ENCODE peak calls at places on chromosomes 13 and 19, in nine cellular contexts. P is dorsolateral prefrontal cortex, W is spleen, Q is mucosa of descending colon, O is right lobe of liver, Y is upper lobe of right lung, H is BJ, T is foreskin fibroblast, V is lung. R is an unnamed sample.

GRCh38 chr19:14544977-14545715 is 15.8 kb downstream of the TECR start:
- DNase-seq in P (peak), W (no peak), Q (no peak), O (peak), Y (peak), H (no peak), T (peak), V (peak), R (peak)

GRCh38 chr13:50006426-50007135 is 8.7 kb upstream of the KCNRG start:
- DNase-seq in P (no peak), W (no peak), Q (peak), O (no peak), Y (no peak), H (no peak), T (peak), V (no peak), R (peak)

GRCh38 chr19:29614046-29614445 is 8.0 kb downstream of the POP4 start:
- DNase-seq in P (no peak), W (peak), Q (no peak), O (no peak), Y (no peak), H (no peak), T (no peak), V (no peak), R (no peak)

GRCh38 chr19:47107201-47107952 is 6.2 kb downstream of the ZC3H4 start:
- DNase-seq in P (no peak), W (peak), Q (no peak), O (no peak), Y (no peak), H (no peak), T (peak), V (no peak), R (peak)

GRCh38 chr19:55750715-55751114 is 8.2 kb upstream of the RFPL4A start:
- DNase-seq in P (no peak), W (no peak), Q (no peak), O (no peak), Y (no peak), H (no peak), T (no peak), V (no peak), R (no peak)

GRCh38 chr13:20174656-20175405 is 14.0 kb upstream of the GJA3 start:
- DNase-seq in P (no peak), W (no peak), Q (peak), O (no peak), Y (peak), H (peak), T (peak), V (peak), R (peak)

GRCh38 chr13:97125810-97126738 is 96.1 kb upstream of the MBNL2 start:
- DNase-seq in P (no peak), W (no peak), Q (no peak), O (no peak), Y (no peak), H (no peak), T (peak), V (peak), R (peak)

GRCh38 chr19:51607077-51607476 is 23.1 kb downstream of the SIGLEC5 start:
- DNase-seq in P (no peak), W (peak), Q (no peak), O (no peak), Y (no peak), H (no peak), T (no peak), V (no peak), R (no peak)

GRCh38 chr13:51134763-51135365 is 23.8 kb upstream of the C13orf42 start:
- DNase-seq in P (no peak), W (no peak), Q (no peak), O (peak), Y (no peak), H (no peak), T (no peak), V (no peak), R (no peak)

GRCh38 chr13:97076898-97077297 is 82.6 kb upstream of the OXGR1 start:
- DNase-seq in P (no peak), W (no peak), Q (no peak), O (no peak), Y (no peak), H (no peak), T (peak), V (no peak), R (peak)

GRCh38 chr19:48507911-48508439 is 3.7 kb downstream of the LMTK3 start:
- DNase-seq in P (no peak), W (no peak), Q (no peak), O (no peak), Y (no peak), H (no peak), T (no peak), V (no peak), R (no peak)

GRCh38 chr19:12670159-12670928 is 3.7 kb downstream of the WDR83 start:
- DNase-seq in P (no peak), W (peak), Q (no peak), O (no peak), Y (no peak), H (no peak), T (no peak), V (no peak), R (no peak)

GRCh38 chr19:17385878-17386611 is 8.0 kb downstream of the CCDC194 start:
- DNase-seq in P (peak), W (peak), Q (peak), O (peak), Y (peak), H (no peak), T (peak), V (peak), R (peak)

GRCh38 chr13:29924482-29924884 is 74.1 kb upstream of the UBL3 start:
- DNase-seq in P (no peak), W (no peak), Q (peak), O (no peak), Y (no peak), H (no peak), T (peak), V (peak), R (peak)

GRCh38 chr13:75181906-75182305 is 300.1 kb downstream of the TBC1D4 start:
- DNase-seq in P (no peak), W (no peak), Q (no peak), O (no peak), Y (no peak), H (peak), T (peak), V (no peak), R (peak)

GRCh38 chr19:8065489-8066261 is 13.1 kb downstream of the CCL25 start:
- DNase-seq in P (no peak), W (no peak), Q (no peak), O (no peak), Y (no peak), H (no peak), T (no peak), V (no peak), R (no peak)

GRCh38 chr19:33394006-33394722 is 20.7 kb downstream of the CEBPG start:
- DNase-seq in P (peak), W (peak), Q (peak), O (peak), Y (peak), H (no peak), T (peak), V (peak), R (peak)

GRCh38 chr19:39362682-39363657 is 20.7 kb downstream of the SAMD4B start:
- DNase-seq in P (no peak), W (no peak), Q (no peak), O (no peak), Y (peak), H (peak), T (peak), V (no peak), R (peak)

GRCh38 chr13:99525967-99526366 is 24.7 kb downstream of the TM9SF2 start:
- DNase-seq in P (no peak), W (peak), Q (no peak), O (no peak), Y (no peak), H (no peak), T (no peak), V (no peak), R (peak)

GRCh38 chr19:47433121-47433520 is 13.8 kb upstream of the MEIS3 start:
- DNase-seq in P (no peak), W (no peak), Q (no peak), O (no peak), Y (no peak), H (no peak), T (no peak), V (no peak), R (no peak)

GRCh38 chr13:100542546-100543156 is 45.9 kb downstream of the GGACT start:
- DNase-seq in P (no peak), W (no peak), Q (no peak), O (no peak), Y (no peak), H (peak), T (peak), V (no peak), R (peak)

GRCh38 chr13:60303166-60303565 is 93.9 kb upstream of the TDRD3 start:
- DNase-seq in P (no peak), W (no peak), Q (no peak), O (no peak), Y (no peak), H (no peak), T (no peak), V (no peak), R (no peak)

GRCh38 chr13:34044660-34045080 is 226.7 kb downstream of the RFC3 start:
- DNase-seq in P (no peak), W (no peak), Q (no peak), O (no peak), Y (no peak), H (peak), T (peak), V (no peak), R (peak)

GRCh38 chr13:51298812-51299211 is 40.7 kb upstream of the SERPINE3 start:
- DNase-seq in P (no peak), W (no peak), Q (no peak), O (no peak), Y (no peak), H (no peak), T (no peak), V (no peak), R (peak)

GRCh38 chr13:95403349-95404140 is 102.3 kb upstream of the ABCC4 start:
- DNase-seq in P (no peak), W (no peak), Q (no peak), O (no peak), Y (no peak), H (no peak), T (peak), V (no peak), R (peak)

GRCh38 chr13:23681253-23681652 is 111.0 kb downstream of the TNFRSF19 start:
- DNase-seq in P (no peak), W (no peak), Q (no peak), O (no peak), Y (no peak), H (no peak), T (peak), V (no peak), R (peak)

GRCh38 chr19:49403404-49404187 is 15.5 kb downstream of the KASH5 start:
- DNase-seq in P (no peak), W (no peak), Q (no peak), O (no peak), Y (no peak), H (no peak), T (no peak), V (no peak), R (peak)

GRCh38 chr13:98368019-98368418 is 190.9 kb upstream of the RNF113B start:
- DNase-seq in P (no peak), W (no peak), Q (no peak), O (no peak), Y (no peak), H (peak), T (no peak), V (no peak), R (peak)

GRCh38 chr19:36079389-36079788 is 24.7 kb downstream of the WDR62 start:
- DNase-seq in P (no peak), W (no peak), Q (no peak), O (no peak), Y (no peak), H (no peak), T (no peak), V (no peak), R (no peak)

GRCh38 chr13:70708744-70709143 is 600.5 kb upstream of the KLHL1 start:
- DNase-seq in P (no peak), W (no peak), Q (no peak), O (no peak), Y (no peak), H (no peak), T (no peak), V (no peak), R (peak)

GRCh38 chr19:1855040-1855827 is 7.0 kb upstream of the REXO1 start:
- DNase-seq in P (peak), W (peak), Q (peak), O (peak), Y (peak), H (peak), T (peak), V (peak), R (peak)
- H3K4me3 ChIP-seq in P (peak), W (peak), Q (no peak), O (peak), Y (peak), H (peak), T (peak), V (no peak), R (peak)

DNA sequence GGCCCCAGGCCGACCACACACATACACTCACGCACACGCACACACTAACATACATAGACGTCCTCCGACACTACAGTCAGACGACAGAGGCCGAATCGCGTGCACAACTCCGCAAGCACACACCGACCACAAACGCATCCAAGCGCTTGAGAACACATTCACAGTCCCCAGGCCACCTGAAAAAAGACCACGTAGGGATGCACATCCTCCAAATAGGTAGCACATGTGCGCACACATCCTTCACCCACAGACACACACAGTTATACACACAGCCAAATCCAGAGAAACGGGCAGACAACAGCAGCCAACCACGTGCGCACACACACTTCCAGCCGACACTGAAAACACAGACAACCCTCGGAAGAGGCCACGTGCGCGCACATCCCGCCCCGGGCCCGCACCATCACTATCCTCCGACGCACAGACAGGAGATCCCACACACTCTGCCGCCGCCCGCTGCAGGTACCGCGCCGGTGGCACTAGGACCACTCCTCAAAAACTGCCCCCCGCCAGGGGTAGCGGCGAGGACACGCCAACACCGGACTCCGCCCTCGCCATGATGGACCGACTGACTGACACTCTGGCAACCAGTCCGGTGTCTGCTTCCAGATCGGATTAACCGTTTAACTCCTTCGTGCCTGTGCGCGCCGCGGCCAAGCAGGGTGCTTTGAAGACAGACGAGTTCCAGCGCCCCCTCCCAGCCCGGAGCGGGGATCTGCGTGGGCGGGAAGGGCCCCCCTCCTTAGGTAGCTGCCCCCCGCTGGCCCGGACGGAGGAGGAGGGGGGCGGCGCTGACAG is 493 bp upstream of the PDE4A start:
- DNase-seq in P (peak), W (no peak), Q (no peak), O (no peak), Y (no peak), H (no peak), T (peak), V (no peak), R (peak)
- TF ChIP-seq CTCF in P (no peak), W (no peak), Q (no peak), O (no peak), Y (no peak), H (no peak), T (no peak), V (no peak), R (no peak)

GRCh38 chr13:46596501-46596900 is 43.5 kb downstream of the LRCH1 start:
- DNase-seq in P (no peak), W (no peak), Q (no peak), O (no peak), Y (no peak), H (no peak), T (no peak), V (no peak), R (no peak)

GRCh38 chr13:46600943-46601311 is 48.0 kb downstream of the LRCH1 start:
- DNase-seq in P (no peak), W (no peak), Q (no peak), O (no peak), Y (no peak), H (no peak), T (no peak), V (no peak), R (no peak)

GRCh38 chr13:46598820-46599180 is 45.8 kb downstream of the LRCH1 start:
- DNase-seq in P (no peak), W (no peak), Q (no peak), O (no peak), Y (no peak), H (no peak), T (no peak), V (no peak), R (no peak)

GRCh38 chr13:46595918-46596315 is 42.9 kb downstream of the LRCH1 start:
- DNase-seq in P (no peak), W (no peak), Q (no peak), O (no peak), Y (no peak), H (no peak), T (no peak), V (no peak), R (no peak)

GRCh38 chr13:46598140-46598819 is 45.3 kb downstream of the LRCH1 start:
- DNase-seq in P (no peak), W (no peak), Q (no peak), O (no peak), Y (no peak), H (no peak), T (no peak), V (no peak), R (no peak)
- H3K4me3 ChIP-seq in P (no peak), W (no peak), Q (no peak), O (no peak), Y (no peak), H (no peak), T (no peak), V (no peak), R (no peak)

GRCh38 chr19:10565028-10565566 is 713 bp downstream of the KRI1 start:
- DNase-seq in P (peak), W (no peak), Q (no peak), O (no peak), Y (peak), H (no peak), T (peak), V (no peak), R (peak)
- TF ChIP-seq CTCF in P (no peak), W (no peak), Q (no peak), O (no peak), Y (no peak), H (peak), T (peak), V (no peak), R (peak)

GRCh38 chr13:44768233-44768632 is 192.1 kb upstream of the TSC22D1 start:
- DNase-seq in P (no peak), W (no peak), Q (no peak), O (no peak), Y (no peak), H (no peak), T (no peak), V (no peak), R (no peak)

GRCh38 chr13:44765076-44765475 is 188.9 kb upstream of the TSC22D1 start:
- DNase-seq in P (no peak), W (no peak), Q (no peak), O (no peak), Y (no peak), H (no peak), T (no peak), V (no peak), R (no peak)

GRCh38 chr13:44768775-44769578 is 192.8 kb upstream of the TSC22D1 start:
- DNase-seq in P (no peak), W (no peak), Q (no peak), O (no peak), Y (no peak), H (no peak), T (no peak), V (no peak), R (no peak)

GRCh38 chr13:44767257-44767656 is 191.1 kb upstream of the TSC22D1 start:
- DNase-seq in P (no peak), W (no peak), Q (no peak), O (no peak), Y (no peak), H (no peak), T (no peak), V (no peak), R (no peak)

GRCh38 chr13:44770951-44771350 is 194.8 kb upstream of the TSC22D1 start:
- DNase-seq in P (no peak), W (no peak), Q (no peak), O (no peak), Y (no peak), H (no peak), T (no peak), V (no peak), R (no peak)
- H3K4me3 ChIP-seq in P (no peak), W (no peak), Q (no peak), O (no peak), Y (no peak), H (no peak), T (no peak), V (no peak), R (no peak)

GRCh38 chr19:375395-376110 is 31.0 kb upstream of the MIER2 start:
- DNase-seq in P (no peak), W (peak), Q (no peak), O (no peak), Y (no peak), H (no peak), T (no peak), V (no peak), R (no peak)

GRCh38 chr19:378706-379105 is 30.2 kb downstream of the C2CD4C start:
- DNase-seq in P (no peak), W (peak), Q (no peak), O (no peak), Y (peak), H (no peak), T (no peak), V (no peak), R (no peak)

GRCh38 chr19:379796-380195 is 29.2 kb downstream of the C2CD4C start:
- DNase-seq in P (no peak), W (peak), Q (no peak), O (no peak), Y (no peak), H (no peak), T (no peak), V (no peak), R (no peak)

GRCh38 chr19:376111-376470 is 31.5 kb upstream of the MIER2 start:
- DNase-seq in P (no peak), W (no peak), Q (no peak), O (no peak), Y (no peak), H (no peak), T (no peak), V (no peak), R (no peak)

DNA sequence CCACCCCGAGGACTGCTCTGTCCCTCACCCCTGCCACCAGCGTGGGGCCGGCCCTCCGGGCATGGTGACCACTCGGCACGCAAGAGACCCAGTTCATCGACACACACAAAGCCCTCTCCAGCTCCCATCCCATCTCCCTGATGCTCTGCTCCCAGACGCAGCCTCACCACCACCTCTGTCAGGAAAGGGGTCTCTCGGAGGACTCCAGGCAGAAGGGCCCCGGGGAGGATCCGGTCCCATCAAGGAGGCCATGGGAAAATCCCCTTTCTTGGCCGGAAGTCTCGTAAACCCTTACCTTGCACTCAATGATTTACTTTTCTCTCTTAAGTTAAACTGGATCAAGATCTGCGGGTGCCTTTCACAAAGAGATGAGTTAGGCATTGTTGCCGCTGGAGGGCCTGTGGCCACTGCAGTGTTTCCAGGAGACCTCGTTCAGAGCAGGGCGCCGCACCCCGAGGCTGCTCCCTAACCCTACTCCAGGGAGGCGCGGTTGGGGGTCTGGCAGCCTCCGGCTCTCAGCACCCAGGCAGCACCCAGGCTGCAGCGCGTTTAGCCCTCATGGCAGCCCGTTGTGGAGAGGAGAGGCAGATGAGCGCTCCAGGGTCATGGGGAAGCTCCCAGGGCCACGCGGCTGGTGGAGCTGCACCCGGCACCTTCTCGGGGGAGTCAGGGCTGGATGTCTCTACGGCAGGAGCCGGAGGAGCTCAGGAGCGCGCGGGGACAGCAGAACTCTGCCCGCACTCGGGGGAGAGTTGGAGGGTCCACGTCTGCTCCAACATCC is 31.0 kb downstream of the C2CD4C start:
- DNase-seq in P (no peak), W (peak), Q (no peak), O (no peak), Y (peak), H (no peak), T (peak), V (no peak), R (no peak)
- TF ChIP-seq CTCF in P (no peak), W (no peak), Q (no peak), O (no peak), Y (no peak), H (peak), T (no peak), V (no peak), R (peak)

GRCh38 chr13:21320642-21321034 is 138.5 kb downstream of the ZDHHC20 start:
- DNase-seq in P (no peak), W (no peak), Q (no peak), O (no peak), Y (no peak), H (no peak), T (no peak), V (no peak), R (no peak)

GRCh38 chr13:21316376-21316775 is 139.9 kb downstream of the MRPL57 start:
- DNase-seq in P (no peak), W (no peak), Q (no peak), O (no peak), Y (no peak), H (no peak), T (no peak), V (no peak), R (no peak)

GRCh38 chr13:21319869-21320641 is 139.0 kb downstream of the ZDHHC20 start:
- DNase-seq in P (no peak), W (no peak), Q (no peak), O (no peak), Y (no peak), H (no peak), T (no peak), V (no peak), R (no peak)

GRCh38 chr13:21321269-21321668 is 137.8 kb downstream of the ZDHHC20 start:
- DNase-seq in P (no peak), W (no peak), Q (no peak), O (no peak), Y (no peak), H (no peak), T (no peak), V (no peak), R (no peak)

GRCh38 chr13:21318891-21319532 is 140.1 kb downstream of the ZDHHC20 start:
- DNase-seq in P (no peak), W (no peak), Q (no peak), O (no peak), Y (peak), H (no peak), T (peak), V (no peak), R (peak)
- H3K4me3 ChIP-seq in P (peak), W (no peak), Q (no peak), O (no peak), Y (peak), H (peak), T (peak), V (no peak), R (peak)

R was measured in choroid plexus epithelial cell.